ENCODE peak calls at places on chromosomes 1 and 21, in four cellular contexts. I, M, W and Y are unnamed samples.

GRCh38 chr1:16048573-16049189 is 5.1 kb downstream of the CLCNKB start:
- DNase-seq in W (no peak), M (no peak), I (peak), Y (no peak)

GRCh38 chr1:202131956-202132821 is 9.5 kb downstream of the GPR37L1 start:
- DNase-seq in W (no peak), M (peak), I (peak), Y (no peak)

GRCh38 chr1:25743164-25744139 is 56.5 kb upstream of the SELENON start:
- DNase-seq in W (no peak), M (peak), I (peak), Y (no peak)

GRCh38 chr21:36959020-36959835 is 7.2 kb downstream of the HLCS start:
- DNase-seq in I (no peak), W (no peak), M (no peak), Y (no peak)

GRCh38 chr1:37394574-37395464 is 79.6 kb upstream of the ZC3H12A start:
- DNase-seq in M (no peak), W (no peak), I (no peak), Y (no peak)

GRCh38 chr1:224528900-224529299 is 87.2 kb upstream of the CNIH3 start:
- DNase-seq in I (no peak), M (no peak), W (no peak), Y (no peak)

GRCh38 chr21:44946254-44947041 is 6.6 kb downstream of the SLX9 start:
- DNase-seq in M (no peak), I (no peak), W (no peak), Y (no peak)

GRCh38 chr1:110765640-110766335 is 91.0 kb upstream of the KCNA3 start:
- DNase-seq in W (peak), M (no peak), I (no peak), Y (peak)

GRCh38 chr1:56547977-56548376 is 31.4 kb downstream of the PLPP3 start:
- DNase-seq in W (no peak), M (no peak), I (peak), Y (no peak)